ENCODE peak calls at places on chromosomes 3 and 15, in ten cellular contexts. R is A549, T is upper lobe of left lung, E is transverse colon, Y is stomach, K is H1, V is ovary, D is sigmoid colon, S is tibial nerve, J is GM12878. G is an unnamed sample. For H3K4me1, the result is how much of the 10 kb centered on the place peaks cover.

GRCh38 chr3:187064210-187065115 is 74.8 kb downstream of the RPL39L start:
- DNase-seq in Y (no peak), V (no peak), R (no peak), J (no peak), E (no peak), S (no peak), T (peak), K (no peak), D (no peak), G (no peak)

GRCh38 chr15:80595391-80595790 is 99.7 kb upstream of the ABHD17C start:
- DNase-seq in K (no peak), E (no peak), R (no peak), J (no peak), S (no peak), V (no peak), T (no peak), Y (peak), D (no peak), G (no peak)

GRCh38 chr15:38534691-38535090 is 29.9 kb downstream of the RASGRP1 start:
- DNase-seq in T (no peak), K (no peak), S (no peak), R (no peak), D (no peak), J (no peak), Y (no peak), E (no peak), V (no peak), G (no peak)

GRCh38 chr15:63604281-63604680 is 7.1 kb downstream of the FBXL22 start:
- DNase-seq in V (no peak), R (no peak), S (no peak), T (no peak), J (no peak), E (no peak), K (no peak), Y (no peak), D (no peak), G (no peak)

GRCh38 chr3:22933051-22933450 is 270.1 kb upstream of the UBE2E2 start:
- DNase-seq in K (no peak), T (no peak), R (no peak), D (no peak), V (no peak), Y (no peak), E (no peak), J (no peak), S (no peak), G (no peak)

GRCh38 chr3:106183762-106184391 is 315.1 kb upstream of the CBLB start:
- DNase-seq in T (no peak), D (no peak), R (no peak), S (no peak), K (no peak), J (peak), Y (no peak), E (no peak), V (no peak), G (no peak)

GRCh38 chr3:170603770-170604510 is 18.1 kb upstream of the SLC7A14 start:
- DNase-seq in E (no peak), J (no peak), K (no peak), V (no peak), D (no peak), Y (no peak), T (no peak), R (no peak), S (no peak), G (no peak)

GRCh38 chr3:31911643-31912042 is 69.4 kb downstream of the OSBPL10 start:
- DNase-seq in K (no peak), R (no peak), D (no peak), Y (no peak), V (no peak), E (no peak), J (no peak), T (no peak), S (no peak), G (no peak)

GRCh38 chr3:179671709-179672337 is 19.0 kb downstream of the USP13 start:
- DNase-seq in J (no peak), V (no peak), D (no peak), E (no peak), K (no peak), Y (no peak), R (no peak), S (no peak), T (no peak), G (no peak)

GRCh38 chr3:9945358-9945757 is 6.8 kb downstream of the PRRT3 start:
- DNase-seq in E (no peak), K (no peak), D (no peak), Y (no peak), T (no peak), S (no peak), V (no peak), J (no peak), R (no peak), G (no peak)

GRCh38 chr3:9949115-9949514 is 3.1 kb downstream of the PRRT3 start:
- DNase-seq in Y (no peak), V (no peak), R (no peak), D (no peak), S (no peak), T (no peak), E (no peak), K (no peak), J (no peak), G (no peak)

GRCh38 chr3:9946112-9947024 is 5.8 kb downstream of the PRRT3 start:
- DNase-seq in Y (peak), S (peak), T (peak), J (no peak), D (peak), K (peak), E (peak), R (peak), V (peak), G (peak)

GRCh38 chr3:9948586-9948985 is 3.6 kb downstream of the PRRT3 start:
- DNase-seq in Y (no peak), E (no peak), R (no peak), V (no peak), J (no peak), K (no peak), S (no peak), T (no peak), D (no peak), G (no peak)

DNA sequence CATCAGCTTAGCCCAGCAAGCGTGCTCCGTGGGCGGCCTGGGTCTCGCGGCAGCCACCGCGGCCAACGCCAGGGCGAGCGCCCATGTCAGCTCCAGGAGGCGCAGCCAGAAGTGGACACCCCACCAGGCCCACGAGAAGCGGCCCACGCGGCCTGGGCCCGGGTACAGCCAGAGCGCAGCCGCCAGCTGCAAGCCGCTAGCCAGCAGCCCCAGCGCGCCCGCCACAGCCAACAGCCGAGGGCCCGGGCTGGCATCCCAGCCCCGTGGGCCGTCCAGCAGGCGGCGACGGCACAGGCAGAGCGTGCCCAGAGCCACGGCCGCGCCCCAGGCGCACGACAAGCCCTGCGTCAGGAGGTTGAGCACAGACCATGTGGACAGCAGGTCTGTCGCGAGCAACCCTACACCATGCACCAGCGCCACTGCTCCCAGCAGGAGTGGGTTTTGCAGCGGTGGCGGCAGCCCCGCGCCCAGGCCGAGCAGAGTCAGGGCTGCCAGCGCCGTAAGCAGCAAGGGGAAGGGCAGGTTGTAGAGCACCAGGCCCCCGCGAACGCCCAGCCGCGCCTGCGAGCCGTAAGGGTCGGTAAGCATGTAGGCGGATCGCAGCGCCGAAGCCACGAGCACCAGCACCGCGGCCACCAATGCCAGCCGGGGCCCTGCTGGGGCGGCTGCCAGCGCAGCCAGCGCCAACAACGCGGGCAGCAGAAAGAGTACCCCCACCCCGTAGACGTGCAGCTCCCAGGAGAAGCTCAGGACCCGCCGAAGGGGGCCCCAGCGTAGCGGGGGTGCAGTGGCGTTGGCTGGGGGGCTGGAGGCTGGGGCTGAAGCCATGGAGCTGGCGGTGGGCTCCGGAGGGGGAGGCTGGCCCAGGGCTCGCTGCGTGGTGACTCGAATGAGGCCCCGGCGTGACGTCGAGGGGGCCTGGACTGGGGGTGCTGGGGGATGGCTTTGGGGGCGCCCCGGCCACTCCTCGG is 4.9 kb downstream of the PRRT3 start:
- DNase-seq in K (peak), R (peak), E (peak), T (peak), Y (peak), D (peak), V (peak), J (no peak), S (peak), G (peak)
- TF ChIP-seq POLR2A in K (no peak), R (peak), E (no peak), T (no peak), Y (no peak), D (no peak), V (no peak), J (no peak), S (no peak), G (no peak)

GRCh38 chr3:55167586-55168317 is 239.9 kb upstream of the LRTM1 start:
- DNase-seq in K (no peak), S (no peak), J (no peak), R (no peak), T (no peak), D (no peak), E (no peak), Y (no peak), V (no peak), G (no peak)

GRCh38 chr3:55166577-55167555 is 239.0 kb upstream of the LRTM1 start:
- DNase-seq in S (no peak), J (peak), R (no peak), E (peak), V (no peak), D (no peak), T (no peak), K (no peak), Y (peak), G (no peak)

GRCh38 chr3:55172913-55173312 is 245.1 kb upstream of the LRTM1 start:
- DNase-seq in S (no peak), K (no peak), R (no peak), V (no peak), Y (no peak), J (no peak), T (no peak), E (no peak), D (no peak), G (no peak)

GRCh38 chr3:55169161-55169560 is 241.3 kb upstream of the LRTM1 start:
- DNase-seq in K (no peak), D (no peak), V (no peak), R (no peak), J (no peak), E (no peak), S (no peak), Y (no peak), T (no peak), G (no peak)

DNA sequence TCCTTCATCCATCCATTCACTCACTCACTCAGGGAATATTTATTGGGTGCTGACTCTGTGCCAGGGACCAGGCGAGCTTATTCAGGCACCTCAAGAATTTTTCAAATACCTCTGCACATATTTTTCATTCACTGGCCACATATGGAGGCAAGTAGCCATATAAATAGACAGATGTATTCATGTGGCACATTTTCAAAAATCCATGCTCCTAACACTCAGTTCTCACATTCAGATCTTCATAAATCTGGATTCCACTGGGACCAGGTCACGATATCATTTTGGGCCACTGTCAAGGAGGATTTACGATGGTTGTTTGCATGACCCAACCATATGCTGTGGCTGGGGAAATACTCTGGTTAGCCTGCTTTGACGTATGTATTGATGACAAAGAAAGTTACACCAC is 241.8 kb upstream of the LRTM1 start:
- DNase-seq in V (no peak), S (no peak), D (no peak), K (no peak), Y (no peak), R (no peak), J (no peak), E (no peak), T (no peak), G (no peak)
- TF ChIP-seq EP300 in V (no peak), S (no peak), D (no peak), K (no peak), Y (no peak), R (no peak), J (no peak), E (no peak), T (no peak), G (no peak)

DNA sequence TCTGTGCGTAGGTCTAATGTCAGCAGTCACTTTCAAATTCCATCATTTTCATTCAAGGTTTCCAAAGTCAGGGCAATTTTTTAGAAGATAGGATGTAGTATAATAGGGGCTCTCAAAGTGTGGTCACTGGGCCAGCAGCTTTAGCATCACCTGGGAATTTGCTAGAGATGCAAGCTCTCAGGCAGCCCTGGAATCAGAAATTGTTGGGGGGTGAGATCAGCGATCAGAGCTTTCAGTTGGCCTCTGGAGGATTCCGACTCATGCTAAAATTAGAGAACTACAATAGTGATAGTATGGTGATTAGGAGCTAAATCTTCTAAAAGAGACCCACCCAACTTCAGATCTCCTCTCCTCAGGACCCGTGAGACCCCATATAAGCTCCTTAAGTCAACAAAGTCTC is 2.4 kb upstream of the FRMD4B start:
- DNase-seq in S (no peak), K (no peak), D (no peak), V (no peak), E (no peak), Y (no peak), R (no peak), T (no peak), J (no peak), G (no peak)
- H3K4me1 ChIP-seq in S (under half), K (under half), D (under half), V (under half), E (under half), Y (under half), R (under half), T (under half), J (under half), G (under half)

GRCh38 chr3:148975696-148976095 is 15.6 kb upstream of the GYG1 start:
- DNase-seq in T (no peak), D (no peak), K (no peak), S (no peak), V (peak), E (no peak), Y (no peak), J (no peak), R (no peak), G (no peak)
- TF ChIP-seq POLR2A in T (no peak), D (no peak), K (no peak), S (no peak), V (no peak), E (no peak), Y (no peak), J (no peak), R (no peak), G (no peak)

GRCh38 chr3:195790891-195791290 is 20.8 kb downstream of the MUC4 start:
- DNase-seq in S (no peak), J (peak), Y (no peak), V (no peak), R (no peak), D (peak), E (no peak), T (peak), K (no peak), G (no peak)

GRCh38 chr3:195796795-195797194 is 14.9 kb downstream of the MUC4 start:
- DNase-seq in D (peak), Y (no peak), V (no peak), T (peak), J (no peak), R (no peak), K (no peak), E (no peak), S (no peak), G (no peak)

GRCh38 chr3:195788711-195789581 is 22.8 kb downstream of the MUC4 start:
- DNase-seq in V (no peak), J (no peak), T (no peak), R (no peak), E (no peak), Y (no peak), D (peak), K (no peak), S (no peak), G (no peak)

GRCh38 chr3:195800240-195800639 is 11.5 kb downstream of the MUC4 start:
- DNase-seq in Y (no peak), E (no peak), V (no peak), D (no peak), K (no peak), J (no peak), R (no peak), T (no peak), S (no peak), G (no peak)

DNA sequence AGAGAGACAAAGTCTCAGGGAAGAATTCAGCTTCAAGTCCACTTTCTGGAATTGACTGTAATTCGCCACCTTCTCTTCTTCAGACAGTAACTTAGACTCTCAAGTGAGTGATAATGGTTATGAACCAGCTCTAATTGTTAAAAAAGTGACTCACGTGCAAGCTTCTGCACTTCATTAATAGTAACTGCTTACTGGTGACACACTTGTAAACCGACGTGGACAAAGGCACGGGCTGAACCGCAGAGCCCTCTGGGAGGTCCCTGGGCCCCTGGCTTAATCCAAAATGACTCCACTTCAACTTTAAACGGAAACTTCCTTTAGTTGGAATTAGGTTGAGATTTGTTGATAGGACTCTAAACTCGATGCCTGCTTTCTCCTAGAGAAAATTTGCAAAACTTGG is 17.0 kb downstream of the MUC4 start:
- DNase-seq in R (no peak), E (no peak), Y (no peak), J (no peak), S (no peak), D (peak), T (no peak), V (no peak), K (no peak), G (no peak)
- TF ChIP-seq EP300 in R (no peak), E (no peak), Y (no peak), J (no peak), S (no peak), D (no peak), T (no peak), V (no peak), K (no peak), G (no peak)

GRCh38 chr15:74961616-74962015 is 5.0 kb upstream of the RPP25 start:
- DNase-seq in K (no peak), V (no peak), E (no peak), D (no peak), J (no peak), T (no peak), Y (no peak), S (no peak), R (no peak), G (no peak)
- H3K4me1 ChIP-seq in K (under half), V (under half), E (under half), D (under half), J (under half), T (under half), Y (under half), S (under half), R (under half), G (under half)

GRCh38 chr3:38834110-38834509 is 18.1 kb upstream of the SCN10A start:
- DNase-seq in J (no peak), E (peak), K (peak), S (peak), R (peak), V (no peak), Y (no peak), D (peak), T (peak), G (peak)
- TF ChIP-seq POLR2A in J (no peak), E (no peak), K (no peak), S (no peak), R (no peak), V (no peak), Y (no peak), D (no peak), T (no peak), G (no peak)